ENCODE peak calls at places on chromosomes 6 and 20, in ten cellular contexts. N, K, V, T, G, Q, F, B, M and H are unnamed samples.

GRCh38 chr20:56810141-56810540 is 181.0 kb downstream of the TFAP2C start:
- DNase-seq in N (no peak), K (peak; percentile 2), V (no peak), T (no peak), G (no peak), Q (no peak), F (no peak), B (no peak), M (no peak), H (no peak)

GRCh38 chr20:1820137-1821074 is 74.8 kb upstream of the SIRPA start:
- DNase-seq in N (no peak), K (peak; percentile 83), V (no peak), T (no peak), G (no peak), Q (no peak), F (no peak), B (no peak), M (no peak), H (no peak)

GRCh38 chr6:152273638-152274037 is 363.5 kb downstream of the SYNE1 start:
- DNase-seq in N (no peak), K (peak; percentile 43), V (no peak), T (no peak), G (no peak), Q (peak; percentile 68), F (no peak), B (no peak), M (peak; percentile 85), H (no peak)

GRCh38 chr6:18207438-18207837 is 52.2 kb downstream of the KDM1B start:
- DNase-seq in N (no peak), K (no peak), V (no peak), T (no peak), G (no peak), Q (no peak), F (no peak), B (no peak), M (no peak), H (no peak)

GRCh38 chr20:44039741-44040140 is 125.1 kb downstream of the TOX2 start:
- DNase-seq in N (no peak), K (no peak), V (no peak), T (no peak), G (no peak), Q (no peak), F (no peak), B (no peak), M (no peak), H (no peak)

GRCh38 chr6:28615955-28616747 is 90.5 kb downstream of the GPX5 start:
- DNase-seq in N (no peak), K (no peak), V (no peak), T (no peak), G (no peak), Q (no peak), F (no peak), B (no peak), M (no peak), H (no peak)

GRCh38 chr6:83729871-83730270 is 21.0 kb upstream of the SNAP91 start:
- DNase-seq in N (no peak), K (no peak), V (no peak), T (no peak), G (no peak), Q (no peak), F (no peak), B (no peak), M (no peak), H (no peak)

GRCh38 chr20:50126662-50127061 is 13.7 kb upstream of the UBE2V1 start:
- DNase-seq in N (no peak), K (no peak), V (no peak), T (no peak), G (no peak), Q (peak; percentile 77), F (no peak), B (no peak), M (peak; percentile 27), H (no peak)

GRCh38 chr20:12570371-12570770 is 438.4 kb upstream of the SPTLC3 start:
- DNase-seq in N (no peak), K (no peak), V (no peak), T (no peak), G (no peak), Q (no peak), F (no peak), B (no peak), M (peak; percentile 82), H (no peak)

GRCh38 chr20:1940581-1940980 is 45.4 kb downstream of the SIRPA start:
- DNase-seq in N (no peak), K (no peak), V (no peak), T (no peak), G (no peak), Q (no peak), F (no peak), B (no peak), M (no peak), H (no peak)

GRCh38 chr6:89297695-89298351 is 17.3 kb downstream of the GABRR2 start:
- DNase-seq in N (peak; percentile 78), K (peak; percentile 93), V (peak; percentile 67), T (peak; percentile 98), G (no peak), Q (peak; percentile 78), F (peak; percentile 51), B (peak; percentile 57), M (peak; percentile 90), H (peak; percentile 97)

GRCh38 chr20:64149141-64149540 is 15.1 kb upstream of the MYT1 start:
- DNase-seq in N (no peak), K (no peak), V (no peak), T (no peak), G (no peak), Q (no peak), F (no peak), B (no peak), M (no peak), H (no peak)

GRCh38 chr6:80203283-80203682 is 96.8 kb downstream of the BCKDHB start:
- DNase-seq in N (no peak), K (no peak), V (no peak), T (no peak), G (no peak), Q (no peak), F (no peak), B (no peak), M (no peak), H (no peak)

GRCh38 chr6:13375360-13375878 is 47.1 kb upstream of the TBC1D7 start:
- DNase-seq in N (peak; percentile 73), K (no peak), V (no peak), T (no peak), G (no peak), Q (no peak), F (no peak), B (no peak), M (no peak), H (no peak)

GRCh38 chr6:11432713-11433450 is 104.7 kb upstream of the TMEM170B start:
- DNase-seq in N (no peak), K (peak; percentile 96), V (peak; percentile 31), T (peak; percentile 60), G (no peak), Q (no peak), F (no peak), B (no peak), M (no peak), H (peak; percentile 64)

GRCh38 chr6:27791182-27791939 is 120.8 kb downstream of the OR2B2 start:
- DNase-seq in N (peak; percentile 55), K (peak; percentile 86), V (peak; percentile 24), T (no peak), G (peak; percentile 31), Q (peak; percentile 57), F (no peak), B (no peak), M (peak; percentile 84), H (peak; percentile 88)

GRCh38 chr6:80250391-80250997 is 144.0 kb downstream of the BCKDHB start:
- DNase-seq in N (no peak), K (peak; percentile 22), V (no peak), T (no peak), G (no peak), Q (no peak), F (no peak), B (no peak), M (no peak), H (no peak)

GRCh38 chr6:53179961-53180651 is 31.5 kb upstream of the GCM1 start:
- DNase-seq in N (no peak), K (peak; percentile 10), V (no peak), T (no peak), G (no peak), Q (no peak), F (no peak), B (no peak), M (no peak), H (peak; percentile 89)

GRCh38 chr6:35359744-35360348 is 17.5 kb downstream of the PPARD start:
- DNase-seq in N (no peak), K (peak; percentile 95), V (no peak), T (peak; percentile 68), G (no peak), Q (no peak), F (no peak), B (no peak), M (no peak), H (no peak)

GRCh38 chr6:25942561-25943147 is 12.2 kb upstream of the SLC17A2 start:
- DNase-seq in N (peak; percentile 37), K (peak; percentile 49), V (no peak), T (peak; percentile 25), G (no peak), Q (no peak), F (no peak), B (no peak), M (no peak), H (peak; percentile 50)

GRCh38 chr6:818191-818590 is 125.3 kb upstream of the EXOC2 start:
- DNase-seq in N (no peak), K (no peak), V (no peak), T (no peak), G (no peak), Q (no peak), F (no peak), B (no peak), M (peak; percentile 75), H (no peak)

GRCh38 chr20:17841751-17842191 is 126.8 kb downstream of the SNX5 start:
- DNase-seq in N (no peak), K (peak; percentile 71), V (no peak), T (no peak), G (no peak), Q (peak; percentile 70), F (no peak), B (no peak), M (no peak), H (no peak)

GRCh38 chr6:160960839-160961238 is 30.7 kb upstream of the MAP3K4 start:
- DNase-seq in N (no peak), K (no peak), V (no peak), T (no peak), G (no peak), Q (no peak), F (no peak), B (no peak), M (no peak), H (no peak)

GRCh38 chr6:31838968-31839367 is 11.4 kb downstream of the HSPA1B start:
- DNase-seq in N (no peak), K (no peak), V (no peak), T (no peak), G (no peak), Q (no peak), F (no peak), B (no peak), M (no peak), H (no peak)

GRCh38 chr6:125899726-125900182 is 56.8 kb upstream of the HINT3 start:
- DNase-seq in N (no peak), K (no peak), V (no peak), T (peak; percentile 71), G (peak; percentile 25), Q (no peak), F (no peak), B (no peak), M (peak; percentile 75), H (no peak)